ENCODE peak calls at places on chromosomes 3 and 15, in five cellular contexts. S, J, K, Z and C are unnamed samples.

GRCh38 chr3:13279532-13279910 is 140.6 kb downstream of the NUP210 start:
- DNase-seq in S (no peak), J (no peak), K (no peak), Z (no peak), C (no peak)

GRCh38 chr3:189824629-189825312 is 193.6 kb downstream of the TP63 start:
- DNase-seq in S (peak; percentile 91), J (no peak), K (no peak), Z (no peak), C (no peak)

GRCh38 chr3:57444469-57444868 is 99.7 kb downstream of the DNAH12 start:
- DNase-seq in S (no peak), J (no peak), K (no peak), Z (no peak), C (no peak)

GRCh38 chr3:24683511-24684384 is 189.1 kb upstream of the THRB start:
- DNase-seq in S (peak; percentile 87), J (no peak), K (no peak), Z (no peak), C (peak; percentile 72)

GRCh38 chr15:95733931-95734330 is 596.6 kb upstream of the NR2F2 start:
- DNase-seq in S (no peak), J (no peak), K (no peak), Z (no peak), C (no peak)

GRCh38 chr3:61783993-61784718 is 222.8 kb downstream of the PTPRG start:
- DNase-seq in S (peak; percentile 58), J (no peak), K (no peak), Z (no peak), C (no peak)

GRCh38 chr15:80163897-80164296 is 11.1 kb downstream of the FAH start:
- DNase-seq in S (no peak), J (no peak), K (no peak), Z (no peak), C (no peak)

GRCh38 chr3:30400924-30401323 is 205.5 kb upstream of the TGFBR2 start:
- DNase-seq in S (no peak), J (no peak), K (no peak), Z (no peak), C (no peak)

GRCh38 chr15:47685141-47685870 is 32.0 kb upstream of the SEMA6D start:
- DNase-seq in S (peak; percentile 5), J (no peak), K (no peak), Z (no peak), C (peak; percentile 10)

GRCh38 chr3:187950671-187951070 is 203.3 kb upstream of the LPP start:
- DNase-seq in S (no peak), J (no peak), K (no peak), Z (no peak), C (no peak)

GRCh38 chr3:121477589-121477988 is 68.2 kb downstream of the POLQ start:
- DNase-seq in S (peak; percentile 79), J (no peak), K (no peak), Z (no peak), C (no peak)

GRCh38 chr3:171862993-171863521 is 19.9 kb downstream of the TMEM212 start:
- DNase-seq in S (peak; percentile 64), J (no peak), K (no peak), Z (no peak), C (peak; percentile 17)

GRCh38 chr3:192409203-192409837 is 318.0 kb downstream of the FGF12 start:
- DNase-seq in S (no peak), J (no peak), K (peak; percentile 57), Z (peak; percentile 65), C (peak; percentile 72)

GRCh38 chr3:15606434-15606891 is 4.9 kb downstream of the BTD start:
- DNase-seq in S (peak; percentile 73), J (no peak), K (no peak), Z (no peak), C (no peak)

GRCh38 chr3:95154775-95155174 is 1091.9 kb downstream of the NSUN3 start:
- DNase-seq in S (no peak), J (no peak), K (no peak), Z (no peak), C (no peak)

GRCh38 chr3:118775021-118775420 is 259.6 kb downstream of the IGSF11 start:
- DNase-seq in S (no peak), J (no peak), K (no peak), Z (no peak), C (no peak)

GRCh38 chr3:65951836-65952505 is 86.7 kb downstream of the MAGI1 start:
- DNase-seq in S (no peak), J (no peak), K (no peak), Z (no peak), C (no peak)

GRCh38 chr15:99953886-99954285 is 220.6 kb upstream of the LYSMD4 start:
- DNase-seq in S (no peak), J (no peak), K (no peak), Z (no peak), C (no peak)

GRCh38 chr15:101499863-101500713 is 10.6 kb upstream of the PCSK6 start:
- DNase-seq in S (no peak), J (no peak), K (peak; percentile 47), Z (no peak), C (no peak)

GRCh38 chr15:72339777-72340177 is 19.8 kb upstream of the CELF6 start:
- DNase-seq in S (peak; percentile 96), J (no peak), K (no peak), Z (no peak), C (no peak)

GRCh38 chr3:113088616-113089015 is 97.8 kb downstream of the GTPBP8 start:
- DNase-seq in S (no peak), J (no peak), K (no peak), Z (no peak), C (no peak)

GRCh38 chr3:34837848-34838741 is 801.2 kb upstream of the ARPP21 start:
- DNase-seq in S (no peak), J (no peak), K (no peak), Z (no peak), C (no peak)